ENCODE peak calls at places on chromosomes 12 and 14, in five cellular contexts. B is AG04449, O is iris pigment epithelial cell, R is B cell, W is Daoy. N is an unnamed sample.

GRCh38 chr12:108542320-108542719 is 18.7 kb downstream of the SART3 start:
- DNase-seq in B (no peak), O (no peak), R (no peak), W (no peak), N (no peak)

GRCh38 chr12:203462-204260 is 10.3 kb downstream of the SLC6A12 start:
- DNase-seq in B (no peak), O (no peak), R (no peak), W (peak; percentile 49), N (no peak)

GRCh38 chr14:70317969-70318634 is 41.4 kb downstream of the COX16 start:
- DNase-seq in B (peak; percentile 17), O (peak; percentile 68), R (no peak), W (peak; percentile 63), N (no peak)

GRCh38 chr14:86788229-86788628 is 1204.8 kb downstream of the GALC start:
- DNase-seq in B (no peak), O (peak; percentile 5), R (no peak), W (peak; percentile 9), N (no peak)

GRCh38 chr12:110424237-110424636 is 20.7 kb upstream of the ANAPC7 start:
- DNase-seq in B (no peak), O (peak; percentile 16), R (no peak), W (no peak), N (no peak)

GRCh38 chr14:100433428-100433814 is 110.3 kb downstream of the SLC25A47 start:
- DNase-seq in B (no peak), O (no peak), R (no peak), W (no peak), N (no peak)

GRCh38 chr14:88468396-88468795 is 82.9 kb downstream of the SPATA7 start:
- DNase-seq in B (peak; percentile 69), O (peak; percentile 87), R (no peak), W (peak; percentile 54), N (no peak)

GRCh38 chr12:19220205-19220604 is 90.7 kb downstream of the PLEKHA5 start:
- DNase-seq in B (no peak), O (peak; percentile 73), R (no peak), W (peak; percentile 15), N (no peak)

GRCh38 chr14:104431929-104432541 is 147.5 kb upstream of the C14orf180 start:
- DNase-seq in B (no peak), O (no peak), R (no peak), W (no peak), N (peak; percentile 13)

GRCh38 chr12:59403259-59403932 is 192.4 kb upstream of the SLC16A7 start:
- DNase-seq in B (no peak), O (peak; percentile 78), R (peak; percentile 46), W (no peak), N (peak; percentile 27)

GRCh38 chr12:7144414-7145120 is 14.4 kb downstream of the CLSTN3 start:
- DNase-seq in B (no peak), O (peak; percentile 42), R (no peak), W (no peak), N (no peak)

GRCh38 chr12:52204095-52204930 is 12.5 kb upstream of the KRT80 start:
- DNase-seq in B (no peak), O (no peak), R (no peak), W (peak; percentile 71), N (no peak)

GRCh38 chr12:25591132-25591531 is 38.0 kb upstream of the LMNTD1 start:
- DNase-seq in B (no peak), O (peak; percentile 21), R (no peak), W (no peak), N (no peak)